ENCODE peak calls at places on chromosome 16, in nine cellular contexts. B is GM23338, G is Peyer's patch, K is progenitor cell of endocrine pancreas, W is upper lobe of right lung, Z is fibroblast of pulmonary artery, A is neural crest cell, T is psoas muscle, X is GM13977. R is an unnamed sample.

GRCh38 chr16:46732561-46732960 is 15.6 kb downstream of the MYLK3 start:
- DNase-seq in B (no peak), G (no peak), K (no peak), W (no peak), Z (no peak), A (no peak), T (no peak), X (no peak), R (no peak)

GRCh38 chr16:31472559-31473203 is 729 bp downstream of the TGFB1I1 start:
- DNase-seq in B (peak), G (peak), K (no peak), W (peak), Z (peak), A (no peak), T (peak), X (peak), R (peak)

GRCh38 chr16:9012848-9013507 is 49.3 kb upstream of the USP7 start:
- DNase-seq in B (peak), G (no peak), K (peak), W (no peak), Z (peak), A (peak), T (no peak), X (no peak), R (peak)

GRCh38 chr16:7185179-7185578 is 147.5 kb upstream of the RBFOX1 start:
- DNase-seq in B (no peak), G (no peak), K (no peak), W (no peak), Z (no peak), A (no peak), T (no peak), X (no peak), R (no peak)

GRCh38 chr16:11740567-11740966 is 2.1 kb downstream of the TXNDC11 start:
- DNase-seq in B (no peak), G (no peak), K (no peak), W (no peak), Z (no peak), A (no peak), T (no peak), X (no peak), R (no peak)

GRCh38 chr16:57606847-57607501 is 21.5 kb upstream of the ADGRG1 start:
- DNase-seq in B (no peak), G (no peak), K (no peak), W (no peak), Z (no peak), A (no peak), T (no peak), X (no peak), R (peak)

GRCh38 chr16:85321856-85322271 is 209.6 kb upstream of the CIBAR2 start:
- DNase-seq in B (no peak), G (peak), K (no peak), W (peak), Z (peak), A (no peak), T (peak), X (no peak), R (no peak)

GRCh38 chr16:10390867-10391266 is 5.0 kb downstream of the ATF7IP2 start:
- DNase-seq in B (no peak), G (no peak), K (no peak), W (no peak), Z (no peak), A (no peak), T (no peak), X (no peak), R (no peak)

GRCh38 chr16:84898447-84898846 is 78.7 kb downstream of the CRISPLD2 start:
- DNase-seq in B (no peak), G (no peak), K (no peak), W (no peak), Z (no peak), A (no peak), T (no peak), X (no peak), R (no peak)

GRCh38 chr16:10093564-10093963 is 88.7 kb downstream of the GRIN2A start:
- DNase-seq in B (no peak), G (no peak), K (no peak), W (no peak), Z (no peak), A (no peak), T (no peak), X (no peak), R (no peak)

GRCh38 chr16:30151091-30151490 is 28.1 kb upstream of the MAPK3 start:
- DNase-seq in B (no peak), G (no peak), K (no peak), W (no peak), Z (no peak), A (no peak), T (no peak), X (no peak), R (no peak)

GRCh38 chr16:30157214-30157613 is 26.2 kb upstream of the CORO1A start:
- DNase-seq in B (no peak), G (no peak), K (no peak), W (no peak), Z (no peak), A (no peak), T (no peak), X (no peak), R (no peak)

GRCh38 chr16:30149250-30149885 is 26.3 kb upstream of the MAPK3 start:
- DNase-seq in B (no peak), G (no peak), K (no peak), W (no peak), Z (no peak), A (no peak), T (no peak), X (no peak), R (no peak)

GRCh38 chr16:30152517-30152916 is 29.5 kb upstream of the MAPK3 start:
- DNase-seq in B (no peak), G (no peak), K (no peak), W (no peak), Z (no peak), A (no peak), T (no peak), X (no peak), R (no peak)

DNA sequence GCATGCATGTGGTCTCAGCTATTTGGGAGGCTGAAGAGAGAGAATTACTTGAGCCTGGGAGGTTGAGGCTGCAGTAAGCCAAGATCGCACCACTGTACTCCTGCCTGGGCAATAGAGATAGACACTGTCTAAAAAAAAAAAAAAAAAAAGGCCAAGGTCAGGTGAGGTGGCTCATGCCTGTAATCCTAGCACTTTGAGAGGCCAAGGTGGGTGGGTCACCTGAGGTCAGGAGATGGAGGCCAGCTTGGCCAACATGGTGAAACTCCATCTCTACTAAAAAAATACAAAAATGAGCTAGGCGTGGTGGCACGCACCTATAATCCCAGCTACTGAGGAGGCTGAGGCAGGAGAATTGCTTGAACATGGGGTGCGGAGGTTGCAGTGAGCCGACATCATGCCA is 28.2 kb upstream of the CORO1A start:
- DNase-seq in B (no peak), G (no peak), K (no peak), W (no peak), Z (no peak), A (no peak), T (no peak), X (no peak), R (no peak)
- TF ChIP-seq CTCF in B (no peak), G (no peak), K (no peak), W (no peak), Z (no peak), A (no peak), T (no peak), X (no peak), R (no peak)

GRCh38 chr16:22123146-22123545 is 30.8 kb downstream of the VWA3A start:
- DNase-seq in B (peak), G (no peak), K (no peak), W (no peak), Z (peak), A (no peak), T (no peak), X (no peak), R (no peak)
- TF ChIP-seq CTCF in B (peak), G (no peak), K (no peak), W (peak), Z (no peak), A (no peak), T (no peak), X (peak), R (no peak)

DNA sequence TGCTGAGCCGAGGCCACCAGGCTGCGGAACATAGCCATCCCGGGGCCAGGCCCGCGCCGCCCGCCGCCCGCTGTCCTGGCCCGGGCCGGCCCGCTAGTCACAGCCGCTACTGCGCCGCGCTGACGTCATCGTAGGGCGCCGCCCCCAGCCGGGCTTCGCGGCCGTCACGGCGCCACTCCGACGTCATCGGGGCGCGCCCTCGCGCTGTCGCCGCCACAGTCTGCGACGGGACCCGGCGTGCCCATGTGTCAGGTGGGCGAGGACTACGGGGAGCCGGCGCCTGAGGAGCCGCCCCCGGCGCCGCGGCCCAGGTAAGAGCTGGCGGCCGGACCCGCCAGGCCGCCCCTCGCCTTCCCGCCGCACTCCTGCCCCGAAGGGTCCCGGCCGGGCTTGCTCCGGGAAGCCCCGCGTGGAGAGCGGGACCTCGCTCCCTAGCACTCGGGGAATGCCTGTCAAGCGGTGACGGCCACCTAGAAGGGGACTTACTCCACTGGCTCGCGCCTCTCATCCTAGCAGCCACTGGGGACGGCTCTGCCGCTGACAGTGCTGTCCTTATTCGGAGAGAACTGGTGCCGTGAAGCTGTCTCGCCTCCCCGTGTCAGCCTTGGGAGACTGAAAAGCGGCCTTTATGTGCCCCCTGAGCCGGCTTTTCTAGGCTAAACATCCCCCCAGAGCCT is at the start of the genes CTU2 and RNF166:
- DNase-seq in B (peak), G (peak), K (peak), W (peak), Z (peak), A (peak), T (peak), X (peak), R (peak)
- TF ChIP-seq CTCF in B (no peak), G (no peak), K (no peak), W (no peak), Z (no peak), A (no peak), T (no peak), X (no peak), R (no peak)

DNA sequence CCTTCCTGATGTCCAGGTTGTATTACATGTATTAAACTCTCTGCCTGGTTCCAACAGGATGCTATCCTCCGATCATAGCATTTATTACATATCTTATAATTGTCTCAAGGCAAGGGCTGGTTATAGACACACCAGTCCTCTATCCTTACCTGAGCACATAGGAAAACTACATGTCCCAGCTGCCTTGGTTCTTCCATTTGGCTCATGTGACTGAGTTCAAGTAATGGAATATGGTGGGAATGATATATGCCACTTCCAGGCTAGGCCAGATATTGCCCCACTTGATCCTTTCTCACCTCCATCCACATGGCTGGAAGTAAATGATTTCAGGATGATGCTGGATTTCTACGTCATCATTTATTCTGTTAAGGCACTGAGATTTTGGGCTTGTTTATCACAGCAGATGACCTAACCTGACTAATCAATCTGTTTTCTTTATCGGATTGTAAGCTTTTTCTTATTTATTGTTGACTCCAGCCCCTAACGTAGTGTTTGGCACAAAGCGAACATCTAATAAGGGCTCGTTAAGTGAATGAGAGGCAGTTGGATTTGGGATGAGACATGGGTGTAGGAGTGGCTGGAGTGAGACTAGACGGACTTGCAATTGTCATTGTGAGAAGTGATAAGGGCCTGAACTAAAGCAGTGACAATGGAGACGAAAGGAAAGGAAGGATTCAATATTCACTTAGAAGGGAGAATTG is 8.2 kb upstream of the SHISA9 start:
- DNase-seq in B (no peak), G (no peak), K (no peak), W (no peak), Z (no peak), A (no peak), T (no peak), X (no peak), R (no peak)
- TF ChIP-seq CTCF in B (no peak), G (no peak), K (no peak), W (no peak), Z (no peak), A (no peak), T (no peak), X (no peak), R (no peak)

DNA sequence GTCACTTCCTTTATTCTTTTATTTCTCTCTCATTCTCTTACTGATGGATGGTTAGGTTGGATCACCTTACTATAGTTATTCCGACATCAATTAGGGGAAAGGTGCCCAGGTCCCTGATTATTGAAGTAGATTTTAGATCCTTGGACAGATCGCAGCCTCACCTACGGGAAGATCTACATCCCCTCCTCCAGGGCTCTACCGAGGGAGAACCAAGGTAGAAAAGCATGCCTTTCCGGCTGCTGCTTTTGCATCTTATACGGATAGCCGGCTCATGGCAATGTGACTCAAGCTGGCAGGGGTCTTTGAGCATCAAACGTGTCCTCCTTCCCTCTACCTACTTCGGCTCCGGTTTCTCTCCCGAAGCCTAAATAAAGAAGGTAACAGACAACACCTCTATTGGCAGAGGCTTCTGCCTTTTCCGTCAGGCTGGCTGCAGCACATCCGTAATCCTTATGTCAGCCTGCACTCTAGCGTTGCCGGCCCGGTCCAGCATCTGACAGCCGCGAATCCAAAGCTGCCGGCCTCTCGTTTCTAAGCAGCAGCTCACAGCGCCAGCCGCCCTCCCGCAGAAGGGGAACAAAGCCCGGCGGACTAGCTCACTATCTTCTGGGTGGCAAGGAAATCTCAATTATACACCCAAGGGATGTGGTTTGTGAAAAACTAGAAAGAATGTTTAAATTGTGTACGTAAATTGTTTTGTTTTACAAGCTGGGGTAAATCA is 46.9 kb downstream of the IRX6 start:
- DNase-seq in B (peak), G (peak), K (peak), W (peak), Z (peak), A (peak), T (peak), X (peak), R (peak)
- TF ChIP-seq CTCF in B (peak), G (no peak), K (peak), W (peak), Z (peak), A (peak), T (peak), X (peak), R (no peak)

GRCh38 chr16:28139530-28139929 is 72.2 kb downstream of the XPO6 start:
- DNase-seq in B (peak), G (no peak), K (no peak), W (no peak), Z (no peak), A (no peak), T (no peak), X (no peak), R (no peak)
- TF ChIP-seq CTCF in B (no peak), G (no peak), K (no peak), W (no peak), Z (no peak), A (peak), T (no peak), X (no peak), R (no peak)